ENCODE peak calls at places on chromosome 14, in five cellular contexts. J is cardiac fibroblast, E is brain microvascular endothelial cell, F is AG04449, V is Peyer's patch. C is an unnamed sample.

GRCh38 chr14:70257526-70257925 is 68.8 kb upstream of the SLC8A3 start:
- DNase-seq in J (no peak), F (no peak), E (no peak), V (peak), C (no peak)

GRCh38 chr14:56199095-56199975 is 81.1 kb downstream of the PELI2 start:
- DNase-seq in J (peak), V (no peak), F (peak), E (peak), C (peak)

GRCh38 chr14:95157195-95157986 is at the start of gene DICER1:
- DNase-seq in E (peak), J (peak), V (peak), F (peak), C (peak)

GRCh38 chr14:100640481-100641273 is 53.5 kb upstream of the BEGAIN start:
- DNase-seq in E (peak), F (no peak), V (peak), J (no peak), C (peak)

GRCh38 chr14:53367631-53368030 is 214.5 kb upstream of the DDHD1 start:
- DNase-seq in E (no peak), V (no peak), F (no peak), J (peak), C (no peak)

GRCh38 chr14:90597961-90598360 is 201.1 kb downstream of the CALM1 start:
- DNase-seq in E (no peak), J (no peak), V (no peak), F (no peak), C (no peak)

GRCh38 chr14:100524233-100524932 is 62.8 kb downstream of the BEGAIN start:
- DNase-seq in J (no peak), V (no peak), F (no peak), E (no peak), C (no peak)

GRCh38 chr14:29953501-29953900 is 25.9 kb upstream of the PRKD1 start:
- DNase-seq in F (no peak), E (no peak), J (no peak), V (no peak), C (no peak)

GRCh38 chr14:89958966-89959365 is 3.2 kb downstream of the TDP1 start:
- DNase-seq in J (no peak), F (no peak), V (no peak), E (no peak), C (no peak)

GRCh38 chr14:102317564-102318248 is 1.8 kb upstream of the ZNF839 start:
- DNase-seq in J (peak), F (no peak), V (peak), E (no peak), C (no peak)

GRCh38 chr14:36661506-36662257 is at the start of gene PAX9:
- DNase-seq in F (no peak), E (peak), V (peak), J (peak), C (peak)

GRCh38 chr14:91374897-91375747 is 42.5 kb downstream of the CCDC88C start:
- DNase-seq in V (no peak), J (no peak), E (no peak), F (no peak), C (no peak)

GRCh38 chr14:50038398-50039119 is 77.8 kb downstream of the VCPKMT start:
- DNase-seq in V (no peak), E (peak), J (peak), F (peak), C (peak)

GRCh38 chr14:103315368-103315911 is 18.6 kb upstream of the EIF5 start:
- DNase-seq in F (no peak), J (peak), V (peak), E (no peak), C (no peak)

GRCh38 chr14:25518347-25518746 is 468.4 kb upstream of the STXBP6 start:
- DNase-seq in E (no peak), J (no peak), F (no peak), V (no peak), C (no peak)
- TF ChIP-seq CTCF in E (no peak), J (no peak), F (no peak), V (no peak), C (no peak)

DNA sequence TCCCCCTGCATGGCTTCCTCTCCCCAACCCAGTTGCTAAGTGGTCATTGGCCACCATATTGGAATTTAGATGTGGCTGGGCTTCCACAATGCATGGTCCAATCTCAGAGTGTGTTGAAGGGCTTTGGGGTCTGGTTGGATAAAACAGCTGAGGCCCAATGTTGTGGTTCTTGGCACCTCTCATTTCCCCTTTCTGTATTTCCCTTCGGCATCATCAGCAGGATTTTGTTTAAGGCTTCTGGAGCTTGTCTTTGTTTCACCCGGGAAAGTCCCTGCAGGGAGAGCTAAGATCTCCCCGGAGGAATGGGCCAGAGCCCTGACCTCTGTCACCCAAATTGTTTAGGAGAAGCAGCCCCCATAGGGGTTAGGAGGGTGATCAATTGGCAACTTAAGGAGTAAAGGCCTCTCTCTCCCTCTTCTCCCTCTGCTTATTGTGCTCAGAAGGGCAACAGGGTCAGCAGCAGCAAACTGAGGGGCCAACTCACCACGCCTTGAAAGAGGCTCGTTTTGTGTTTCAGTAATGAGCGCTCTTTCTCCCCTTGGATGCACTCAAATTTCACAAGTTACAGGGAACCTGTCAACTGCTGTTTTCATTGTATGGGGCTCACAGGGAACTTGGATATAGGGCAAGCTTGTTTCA is 223.8 kb downstream of the ZFP36L1 start:
- DNase-seq in J (no peak), E (no peak), V (no peak), F (no peak), C (no peak)
- H3K4me3 ChIP-seq in J (no peak), E (no peak), V (no peak), F (no peak), C (no peak)

DNA sequence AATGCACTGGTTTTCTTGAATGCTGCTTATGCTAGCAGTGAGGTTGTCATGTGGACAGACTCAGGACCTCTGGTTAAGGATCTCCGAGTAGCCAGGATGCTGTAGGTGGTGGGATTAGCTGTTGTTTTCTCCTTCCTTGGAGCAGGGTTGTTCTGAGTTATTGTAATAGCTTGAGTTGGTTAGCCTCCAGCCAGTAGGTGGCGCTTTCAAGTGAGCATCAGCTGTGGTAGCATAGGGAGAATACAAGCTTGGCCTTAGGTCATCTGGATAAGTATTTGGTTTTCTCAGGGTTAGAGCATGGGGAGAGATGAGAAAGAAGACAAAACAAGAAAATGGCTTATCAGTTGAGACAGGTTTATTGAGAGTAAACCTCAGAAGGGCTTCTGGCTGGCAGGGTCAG is 299.7 kb upstream of the FBXO33 start:
- DNase-seq in J (no peak), F (no peak), V (no peak), E (no peak), C (no peak)
- TF ChIP-seq CTCF in J (no peak), F (no peak), V (peak), E (peak), C (no peak)

DNA sequence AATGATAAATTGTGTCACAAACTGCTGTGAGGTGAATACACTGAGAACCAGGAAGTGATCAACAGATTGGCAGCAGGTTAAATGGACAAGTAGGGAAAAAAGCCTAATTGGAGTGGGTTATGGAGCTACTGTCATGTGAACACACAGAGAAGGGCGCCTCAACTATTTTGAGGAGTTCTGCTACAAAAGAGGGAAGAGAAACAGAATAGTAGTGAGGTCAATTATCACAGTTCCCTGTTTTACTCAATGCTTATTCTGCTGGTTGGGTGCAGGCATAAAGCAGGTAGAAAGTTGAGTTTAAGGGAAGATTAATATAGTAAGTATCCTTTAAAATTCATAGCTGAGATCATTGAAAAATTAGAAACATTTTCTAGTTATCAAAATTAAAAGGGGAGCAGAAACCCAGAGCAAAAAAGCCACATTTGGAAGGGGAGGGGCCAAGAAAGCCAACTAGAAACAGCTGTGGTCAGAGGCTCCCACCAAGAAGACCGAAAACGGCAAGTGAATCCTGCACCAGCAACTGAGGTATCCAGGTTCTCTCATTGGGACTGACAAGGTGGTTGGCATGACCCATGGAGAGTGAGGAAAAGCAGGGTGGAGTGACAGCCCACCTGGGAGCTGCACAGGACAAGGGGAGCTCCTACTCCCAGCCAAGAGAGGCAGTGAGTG is 105.7 kb downstream of the ZC3H14 start:
- DNase-seq in J (no peak), V (no peak), F (no peak), E (no peak), C (no peak)
- H3K4me3 ChIP-seq in J (no peak), V (no peak), F (no peak), E (no peak), C (no peak)

DNA sequence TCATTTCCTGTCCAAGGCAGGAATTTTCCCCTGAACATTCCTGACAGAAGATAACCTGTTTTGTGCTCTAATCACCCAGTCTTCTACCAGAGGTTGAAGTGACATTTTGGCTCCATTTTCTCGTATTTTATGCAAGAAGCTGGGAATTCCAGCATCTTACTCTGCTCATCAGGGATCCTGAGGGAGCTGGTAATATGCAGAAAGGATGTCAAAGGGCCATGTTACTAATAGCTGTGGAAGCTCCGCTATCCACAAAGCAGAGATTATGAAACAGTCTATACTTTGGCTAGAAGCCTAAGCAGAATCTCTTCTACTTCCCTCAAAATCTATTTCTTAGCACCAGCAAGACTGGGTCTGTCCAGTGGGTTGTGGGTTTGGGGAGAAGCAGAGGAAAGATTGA is 613.0 kb downstream of the DIO2 start:
- DNase-seq in F (no peak), V (no peak), E (peak), J (peak), C (no peak)
- TF ChIP-seq CTCF in F (no peak), V (no peak), E (no peak), J (no peak), C (no peak)

GRCh38 chr14:61475316-61475715 is 153.9 kb downstream of the PRKCH start:
- DNase-seq in J (peak), F (no peak), V (no peak), E (peak), C (peak)

GRCh38 chr14:61477845-61478438 is 156.6 kb downstream of the PRKCH start:
- DNase-seq in F (no peak), J (peak), V (peak), E (peak), C (no peak)

GRCh38 chr14:61476105-61476736 is 154.8 kb downstream of the PRKCH start:
- DNase-seq in J (no peak), V (no peak), F (no peak), E (no peak), C (no peak)

GRCh38 chr14:61478971-61479473 is 157.6 kb downstream of the PRKCH start:
- DNase-seq in J (no peak), V (peak), F (no peak), E (no peak), C (no peak)

GRCh38 chr14:61476737-61477410 is 155.5 kb downstream of the PRKCH start:
- DNase-seq in V (peak), F (peak), E (peak), J (peak), C (peak)
- H3K4me3 ChIP-seq in V (no peak), F (no peak), E (peak), J (no peak), C (no peak)